ENCODE peak calls at places on chromosomes 5 and 9, in four cellular contexts. G is upper lobe of right lung, H is BJ, A is WERI-Rb-1. U is an unnamed sample.

GRCh38 chr5:374631-375335 is 53.3 kb downstream of the AHRR start:
- DNase-seq in G (peak; percentile 61), H (no peak), A (no peak), U (no peak)

GRCh38 chr5:111463304-111463703 is 49.0 kb downstream of the STARD4 start:
- DNase-seq in G (no peak), H (no peak), A (no peak), U (no peak)

GRCh38 chr5:122180863-122181519 is 51.6 kb downstream of the ZNF474 start:
- DNase-seq in A (no peak), G (no peak), H (peak; percentile 64), U (no peak)

GRCh38 chr5:140165921-140166270 is 9.1 kb upstream of the CYSTM1 start:
- DNase-seq in A (no peak), G (no peak), H (no peak), U (no peak)

GRCh38 chr5:6547498-6547897 is 85.3 kb downstream of the NSUN2 start:
- DNase-seq in A (no peak), G (no peak), H (no peak), U (no peak)

GRCh38 chr5:31809037-31809910 is 170.3 kb downstream of the PDZD2 start:
- DNase-seq in H (no peak), A (peak; percentile 89), G (peak; percentile 74), U (no peak)

GRCh38 chr5:13830536-13830935 is 114.0 kb downstream of the DNAH5 start:
- DNase-seq in A (no peak), G (no peak), H (no peak), U (no peak)

GRCh38 chr5:154241021-154241420 is 50.5 kb downstream of the GALNT10 start:
- DNase-seq in A (no peak), G (no peak), H (no peak), U (no peak)

GRCh38 chr5:139605887-139606286 is 42.3 kb upstream of the CXXC5 start:
- DNase-seq in A (no peak), H (no peak), G (no peak), U (peak; percentile 24)

GRCh38 chr9:31259824-31260223 is 1124.6 kb upstream of the ACO1 start:
- DNase-seq in H (no peak), A (no peak), G (no peak), U (no peak)

GRCh38 chr9:4297795-4298254 is 2.0 kb downstream of the GLIS3 start:
- DNase-seq in A (peak; percentile 21), H (no peak), G (peak; percentile 86), U (peak; percentile 32)

GRCh38 chr5:78607864-78608263 is 40.7 kb downstream of the LHFPL2 start:
- DNase-seq in G (no peak), H (no peak), A (no peak), U (no peak)

GRCh38 chr5:68217476-68217984 is 2.0 kb downstream of the PIK3R1 start:
- DNase-seq in A (no peak), H (no peak), G (no peak), U (no peak)

GRCh38 chr5:135880801-135881200 is 14.8 kb downstream of the IL9 start:
- DNase-seq in H (no peak), G (no peak), A (no peak), U (no peak)

GRCh38 chr5:140393738-140394137 is 7.9 kb upstream of the ANKHD1 start:
- DNase-seq in H (no peak), A (no peak), G (no peak), U (no peak)

GRCh38 chr5:149740866-149741459 is 10.9 kb downstream of the PPARGC1B start:
- DNase-seq in G (no peak), H (no peak), A (no peak), U (no peak)

GRCh38 chr9:87681271-87682061 is 44.5 kb upstream of the CTSL start:
- DNase-seq in A (no peak), H (no peak), G (no peak), U (no peak)

GRCh38 chr5:138960145-138960692 is 85.1 kb upstream of the LRRTM2 start:
- DNase-seq in H (no peak), A (no peak), G (peak; percentile 72), U (no peak)

GRCh38 chr5:91271999-91272398 is 111.1 kb downstream of the ARRDC3 start:
- DNase-seq in H (no peak), A (no peak), G (no peak), U (peak; percentile 67)

GRCh38 chr9:112094948-112095779 is 79.9 kb downstream of the SUSD1 start:
- DNase-seq in A (no peak), H (no peak), G (no peak), U (no peak)

GRCh38 chr5:170368593-170368992 is 20.6 kb downstream of the KCNMB1 start:
- DNase-seq in H (no peak), A (no peak), G (no peak), U (no peak)

GRCh38 chr9:110669439-110669838 is 848 bp downstream of the MUSK start:
- DNase-seq in H (no peak), G (no peak), A (no peak), U (no peak)

GRCh38 chr9:127520941-127521918 is 69.9 kb downstream of the LRSAM1 start:
- DNase-seq in A (no peak), G (no peak), H (no peak), U (no peak)

GRCh38 chr9:114072181-114073140 is 5.6 kb downstream of the AMBP start:
- DNase-seq in G (peak; percentile 71), H (no peak), A (no peak), U (no peak)

GRCh38 chr9:35909274-35909673 is at the start of gene SPAAR:
- DNase-seq in G (no peak), A (no peak), H (no peak), U (no peak)

GRCh38 chr9:35905912-35906679 is at the start of gene HRCT1:
- DNase-seq in A (no peak), G (peak; percentile 95), H (peak; percentile 72), U (no peak)

GRCh38 chr9:35908484-35909125 is 685 bp upstream of the SPAAR start:
- DNase-seq in H (no peak), A (no peak), G (no peak), U (no peak)

GRCh38 chr9:35906923-35907699 is 1.1 kb downstream of the HRCT1 start:
- DNase-seq in H (no peak), A (peak; percentile 48), G (peak; percentile 85), U (no peak)

DNA sequence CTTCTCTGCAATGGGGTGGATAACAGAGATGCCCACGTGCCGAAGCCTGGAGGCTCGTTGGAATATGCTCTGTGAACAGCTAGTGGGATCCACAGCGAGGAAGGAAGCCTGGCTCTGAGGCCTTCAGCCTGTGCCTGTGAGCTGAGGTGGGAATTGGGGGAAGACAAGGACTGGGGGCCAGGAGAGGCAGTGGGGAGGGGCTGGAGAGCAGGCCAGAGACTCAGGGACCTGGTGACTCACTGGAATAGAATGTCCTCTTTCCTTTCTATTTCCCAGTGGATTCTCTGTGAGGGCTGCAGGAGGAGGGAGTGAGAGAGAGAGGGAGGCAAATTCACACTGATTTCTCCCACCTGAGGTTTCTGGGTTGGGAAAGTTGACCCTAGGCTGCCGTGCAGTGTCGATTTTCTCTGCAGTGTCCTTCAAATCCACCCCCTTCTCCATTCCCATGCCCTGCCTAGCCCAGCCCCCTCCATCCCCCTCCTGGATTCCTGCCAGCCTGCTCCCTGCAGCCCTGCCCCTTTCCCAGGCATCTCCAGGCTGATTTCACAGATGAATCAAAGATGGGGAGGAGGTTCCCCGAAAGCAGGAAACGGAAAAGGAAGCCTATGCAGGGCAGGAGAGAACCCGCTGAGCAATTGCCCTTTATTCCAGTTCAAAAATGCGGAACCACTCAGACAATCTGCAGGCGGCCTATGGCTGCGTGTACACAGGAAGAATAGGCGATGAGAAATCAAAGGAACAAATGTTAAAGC is 1.4 kb upstream of the SPAAR start:
- DNase-seq in A (peak; percentile 39), G (peak; percentile 79), H (no peak), U (no peak)
- H3K4me3 ChIP-seq in A (no peak overlapping the region), G (peak overlapping the region; percentile 32), H (no peak overlapping the region), U (no peak overlapping the region)

GRCh38 chr5:55923177-55923872 is 71.4 kb downstream of the IL6ST start:
- DNase-seq in G (no peak), A (no peak), H (no peak), U (no peak)

GRCh38 chr5:55919625-55920024 is 68.5 kb downstream of the IL31RA start:
- DNase-seq in G (no peak), H (no peak), A (no peak), U (no peak)

GRCh38 chr5:55918097-55919035 is 67.2 kb downstream of the IL31RA start:
- DNase-seq in G (no peak), H (no peak), A (no peak), U (no peak)

GRCh38 chr5:55921617-55922016 is 70.5 kb downstream of the IL31RA start:
- DNase-seq in A (no peak), G (no peak), H (no peak), U (no peak)

DNA sequence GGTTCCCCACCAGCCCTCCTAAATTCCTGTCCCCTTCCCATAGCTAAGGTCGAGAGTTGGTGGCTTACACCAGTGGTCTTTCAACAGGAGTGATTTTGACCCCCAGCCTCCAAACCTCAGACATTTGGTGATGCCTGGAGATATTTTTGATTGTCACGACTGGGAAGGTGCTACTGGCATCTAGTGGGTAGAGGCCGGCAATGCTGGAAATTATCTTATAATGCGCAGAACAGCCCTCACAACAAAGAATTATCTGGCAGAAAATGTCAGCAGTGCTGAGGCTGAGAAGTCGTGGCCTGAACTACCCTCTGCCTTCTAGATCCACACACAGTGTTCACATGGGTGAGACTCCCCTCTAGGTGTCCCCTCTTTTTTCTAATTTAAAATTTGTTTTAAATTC is 69.6 kb downstream of the IL31RA start:
- DNase-seq in G (no peak), A (no peak), H (no peak), U (no peak)
- TF ChIP-seq CTCF in G (no peak), A (peak; percentile 33), H (peak; percentile 24), U (peak; percentile 13)

GRCh38 chr5:65544473-65544872 is 18.5 kb downstream of the CENPK start:
- DNase-seq in G (no peak), A (no peak), H (no peak), U (no peak)
- H3K36me3 ChIP-seq in G (no peaks in the 10 kb centered on the region), A (peaks cover 57% of the 10 kb centered on the region), H (no peaks in the 10 kb centered on the region), U (no peaks in the 10 kb centered on the region)

DNA sequence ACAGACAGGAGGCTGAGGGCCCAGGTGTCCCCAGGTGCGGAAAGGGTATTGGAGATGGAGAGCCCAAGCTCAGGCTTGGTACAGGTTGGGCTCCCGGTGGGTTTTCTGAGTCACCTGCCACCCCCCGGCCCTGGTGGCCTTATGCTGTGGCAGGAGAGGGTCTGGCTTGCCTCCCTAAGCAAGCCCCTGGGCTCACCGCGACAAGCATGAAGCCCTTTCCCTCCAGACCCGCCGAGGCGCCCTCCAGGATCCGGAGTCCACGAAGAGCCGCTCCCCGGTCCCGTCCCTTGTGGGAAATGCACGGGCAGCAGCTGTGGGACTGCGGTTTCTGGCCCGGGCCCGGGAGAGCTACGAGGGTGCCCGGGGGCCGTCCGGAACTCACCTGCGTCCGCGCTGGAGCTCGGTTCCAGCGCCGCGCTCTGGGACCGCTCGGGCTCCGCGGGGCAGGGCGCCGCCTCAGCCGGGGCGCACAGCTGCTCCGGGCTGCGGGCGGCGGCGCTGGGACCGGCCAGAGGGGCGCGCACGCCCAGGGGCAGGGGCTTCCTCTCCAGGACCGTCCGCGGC is 767 bp downstream of the SAPCD2 start:
- DNase-seq in H (no peak), A (no peak), G (peak; percentile 65), U (no peak)
- H3K4me3 ChIP-seq in H (peak overlapping the region; percentile 4), A (peak overlapping the region; percentile 62), G (no peak overlapping the region), U (peak overlapping the region; percentile 63)

GRCh38 chr5:148437249-148437648 is 53.5 kb downstream of the FBXO38 start:
- DNase-seq in G (no peak), H (no peak), A (no peak), U (no peak)
- TF ChIP-seq CTCF in G (no peak), H (no peak), A (no peak), U (no peak)